ENCODE peak calls at places on chromosomes 5 and 9, in five cellular contexts. Z, V, D, G and F are unnamed samples.

GRCh38 chr9:93668261-93668871 is 92.0 kb downstream of the PHF2 start:
- DNase-seq in Z (peak; percentile 79), D (no peak), G (no peak), V (no peak), F (peak; percentile 16)

GRCh38 chr5:18281947-18282557 is 647.8 kb downstream of the TAF11L14 start:
- DNase-seq in V (peak; percentile 50), D (peak; percentile 75), G (no peak), Z (no peak), F (no peak)

GRCh38 chr9:109542922-109543321 is 44.8 kb upstream of the PTPN3 start:
- DNase-seq in V (no peak), G (no peak), D (peak; percentile 14), Z (no peak), F (no peak)

GRCh38 chr5:170444181-170444580 is 55.0 kb upstream of the KCNMB1 start:
- DNase-seq in D (no peak), G (no peak), Z (no peak), V (peak; percentile 21), F (no peak)

GRCh38 chr9:31089822-31090221 is 1294.6 kb upstream of the ACO1 start:
- DNase-seq in G (no peak), D (peak; percentile 39), V (no peak), Z (no peak), F (no peak)

GRCh38 chr9:76725181-76725580 is 39.1 kb upstream of the PCA3 start:
- DNase-seq in Z (no peak), D (no peak), G (no peak), V (no peak), F (no peak)

GRCh38 chr5:82639393-82640144 is 361.4 kb upstream of the RPS23 start:
- DNase-seq in G (no peak), Z (no peak), V (peak; percentile 42), D (peak; percentile 56), F (no peak)

GRCh38 chr9:82961504-82962125 is 101.3 kb downstream of the RASEF start:
- DNase-seq in D (peak; percentile 79), Z (peak; percentile 83), V (peak; percentile 87), G (peak; percentile 76), F (peak; percentile 69)

GRCh38 chr9:30713279-30713678 is 1671.2 kb upstream of the ACO1 start:
- DNase-seq in D (no peak), V (no peak), G (no peak), Z (no peak), F (no peak)

GRCh38 chr5:124342027-124342471 is 404.4 kb downstream of the ZNF608 start:
- DNase-seq in V (no peak), G (peak; percentile 8), D (peak; percentile 97), Z (no peak), F (peak; percentile 64)

GRCh38 chr5:181151146-181151545 is 3.8 kb downstream of the OR2V2 start:
- DNase-seq in V (peak; percentile 40), G (no peak), Z (no peak), D (peak; percentile 21), F (no peak)

GRCh38 chr5:73507062-73507461 is 8.8 kb downstream of the BTF3 start:
- DNase-seq in V (no peak), G (no peak), D (peak; percentile 41), Z (no peak), F (no peak)

GRCh38 chr9:9558907-9559306 is 1053.9 kb downstream of the PTPRD start:
- DNase-seq in Z (no peak), V (no peak), G (no peak), D (no peak), F (no peak)

GRCh38 chr9:97384406-97385262 is 27.3 kb upstream of the TDRD7 start:
- DNase-seq in G (no peak), V (no peak), Z (no peak), D (no peak), F (no peak)

GRCh38 chr9:115211413-115212204 is 93.7 kb upstream of the TNC start:
- DNase-seq in G (no peak), Z (no peak), D (peak; percentile 36), V (no peak), F (no peak)

GRCh38 chr9:116007824-116008223 is 145.8 kb upstream of the PAPPA start:
- DNase-seq in Z (no peak), D (no peak), G (no peak), V (no peak), F (no peak)

GRCh38 chr9:16012621-16013020 is 459.8 kb downstream of the CCDC171 start:
- DNase-seq in D (no peak), V (no peak), Z (no peak), G (no peak), F (no peak)

GRCh38 chr5:162193012-162193411 is 125.4 kb downstream of the GABRG2 start:
- DNase-seq in Z (no peak), D (no peak), V (no peak), G (no peak), F (no peak)

GRCh38 chr9:96644137-96644536 is 11.0 kb downstream of the PRXL2C start:
- DNase-seq in Z (no peak), G (no peak), V (no peak), D (no peak), F (no peak)

GRCh38 chr5:17070646-17071045 is 134.6 kb upstream of the MYO10 start:
- DNase-seq in G (no peak), V (no peak), Z (no peak), D (no peak), F (no peak)

GRCh38 chr9:93020785-93021670 is 37.5 kb upstream of the SUSD3 start:
- DNase-seq in D (no peak), G (no peak), V (no peak), Z (no peak), F (no peak)

GRCh38 chr5:135824541-135825041 is 9.9 kb upstream of the SLC25A48 start:
- DNase-seq in G (no peak), V (no peak), D (no peak), Z (no peak), F (no peak)

GRCh38 chr5:81855576-81855975 is 104.7 kb upstream of the SSBP2 start:
- DNase-seq in Z (no peak), G (no peak), V (no peak), D (no peak), F (no peak)

GRCh38 chr5:113678924-113679575 is 165.6 kb downstream of the YTHDC2 start:
- DNase-seq in V (peak; percentile 82), G (no peak), D (peak; percentile 58), Z (peak; percentile 46), F (no peak)

GRCh38 chr5:146793709-146794108 is 84.8 kb downstream of the PPP2R2B start:
- DNase-seq in D (no peak), V (no peak), G (no peak), Z (no peak), F (no peak)

GRCh38 chr9:130209422-130209821 is 37.2 kb downstream of the NCS1 start:
- DNase-seq in D (no peak), V (no peak), Z (no peak), G (no peak), F (no peak)

DNA sequence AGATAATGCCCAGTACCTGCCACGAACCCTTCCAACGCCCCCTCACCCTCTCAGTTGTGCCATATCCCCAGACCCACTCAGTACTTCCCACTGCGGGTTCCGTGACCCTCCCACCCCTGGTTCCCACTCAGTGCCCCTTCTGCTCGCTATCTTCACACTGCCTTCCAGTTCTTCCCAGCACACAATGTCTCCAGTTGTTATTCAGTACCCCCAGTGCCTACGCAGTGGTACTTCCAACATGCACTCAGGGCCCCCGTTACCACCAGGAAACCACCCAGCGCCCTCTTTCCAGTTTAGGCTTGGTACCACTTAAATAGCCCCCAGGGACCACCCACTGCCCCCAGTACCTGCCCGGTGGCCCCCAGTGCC is 30.6 kb upstream of the PSD2 start:
- DNase-seq in Z (no peak), D (no peak), V (no peak), G (no peak), F (peak; percentile 34)
- H3K4me3 ChIP-seq in Z (no peak overlapping the region), D (no peak overlapping the region), V (no peak overlapping the region), G (no peak overlapping the region), F (no peak overlapping the region)

GRCh38 chr9:133612051-133612450 is 2.9 kb upstream of the FAM163B start:
- DNase-seq in D (no peak), V (no peak), Z (no peak), G (no peak), F (no peak)
- H3K27me3 ChIP-seq in D (peaks cover 4% of the 10 kb centered on the region), V (peaks cover 4% of the 10 kb centered on the region), Z (no peaks in the 10 kb centered on the region), G (peaks cover 96% of the 10 kb centered on the region), F (no peaks in the 10 kb centered on the region)

DNA sequence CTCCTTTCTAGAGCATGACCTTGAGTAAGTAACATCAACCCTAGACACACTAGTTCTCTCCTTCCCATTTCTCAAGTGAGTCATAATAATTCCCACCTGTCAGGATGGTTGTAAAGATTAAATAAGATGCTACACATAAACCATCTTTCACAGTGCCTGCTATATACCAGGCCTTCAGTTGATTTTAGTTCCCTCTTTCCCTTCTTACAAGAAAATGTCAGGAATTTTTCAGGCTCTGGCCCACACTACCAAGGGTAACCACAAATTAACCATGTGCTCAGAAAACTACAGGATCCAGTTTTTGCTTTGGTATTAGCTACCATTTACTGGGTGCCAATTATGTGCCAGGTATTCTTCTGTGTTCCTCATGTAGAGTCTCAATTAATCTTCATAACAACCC is 42.7 kb upstream of the RARS1 start:
- DNase-seq in D (no peak), Z (no peak), G (no peak), V (no peak), F (no peak)
- H3K27ac ChIP-seq in D (no peak overlapping the region), Z (no peak overlapping the region), G (no peak overlapping the region), V (no peak overlapping the region), F (no peak overlapping the region)

GRCh38 chr5:132297211-132297940 is 3.2 kb downstream of the SLC22A4 start:
- DNase-seq in D (no peak), Z (no peak), V (no peak), G (no peak), F (no peak)
- H3K4me3 ChIP-seq in D (no peak overlapping the region), Z (no peak overlapping the region), V (no peak overlapping the region), G (peak overlapping the region; percentile 71), F (no peak overlapping the region)

GRCh38 chr9:14723301-14723700 is 768 bp upstream of the CER1 start:
- DNase-seq in Z (no peak), V (peak; percentile 95), G (no peak), D (no peak), F (no peak)

GRCh38 chr9:14719231-14719923 is 3.2 kb downstream of the CER1 start:
- DNase-seq in D (no peak), V (no peak), Z (no peak), G (no peak), F (no peak)

GRCh38 chr9:14722391-14723035 is at the start of gene CER1:
- DNase-seq in V (peak; percentile 99), G (no peak), D (no peak), Z (no peak), F (no peak)
- H3K27me3 ChIP-seq in V (no peaks in the 10 kb centered on the region), G (no peaks in the 10 kb centered on the region), D (no peaks in the 10 kb centered on the region), Z (no peaks in the 10 kb centered on the region), F (no peaks in the 10 kb centered on the region)

GRCh38 chr9:123954921-123955320 is 25.0 kb upstream of the DENND1A start:
- DNase-seq in G (no peak), D (peak; percentile 60), Z (no peak), V (no peak), F (no peak)
- H3K27ac ChIP-seq in G (no peak overlapping the region), D (no peak overlapping the region), Z (no peak overlapping the region), V (no peak overlapping the region), F (no peak overlapping the region)